ENCODE peak calls at places on chromosome 14, in seven cellular contexts. K is activated CD4-positive, alpha-beta T cell treated with anti-CD3 and anti-CD28 coated beads for 4 hours; P is central memory CD4-positive, alpha-beta T cell; I is AG20443; U is keratinocyte; Z is psoas muscle; O is GM23338. J is an unnamed sample.

GRCh38 chr14:76773956-76774355 is 12.7 kb downstream of the VASH1 start:
- DNase-seq in K (no peak), P (no peak), I (no peak), U (no peak), Z (no peak), O (no peak), J (no peak)

GRCh38 chr14:42299692-42300091 is 693.0 kb downstream of the LRFN5 start:
- DNase-seq in K (no peak), P (no peak), I (no peak), U (no peak), Z (no peak), O (no peak), J (no peak)

GRCh38 chr14:87732562-87732961 is 260.4 kb downstream of the GALC start:
- DNase-seq in K (no peak), P (no peak), I (no peak), U (no peak), Z (no peak), O (no peak), J (no peak)

GRCh38 chr14:36944307-36945010 is 227.9 kb downstream of the SLC25A21 start:
- DNase-seq in K (no peak), P (no peak), I (peak), U (no peak), Z (no peak), O (no peak), J (no peak)

GRCh38 chr14:90546767-90547166 is 149.9 kb downstream of the CALM1 start:
- DNase-seq in K (no peak), P (no peak), I (no peak), U (no peak), Z (no peak), O (no peak), J (no peak)

GRCh38 chr14:34554540-34555250 is 15.2 kb upstream of the EAPP start:
- DNase-seq in K (no peak), P (no peak), I (no peak), U (no peak), Z (no peak), O (no peak), J (no peak)

GRCh38 chr14:74313601-74314000 is 10.9 kb upstream of the ABCD4 start:
- DNase-seq in K (no peak), P (no peak), I (no peak), U (no peak), Z (no peak), O (no peak), J (no peak)

GRCh38 chr14:96858643-96859042 is 61.5 kb downstream of the VRK1 start:
- DNase-seq in K (no peak), P (no peak), I (no peak), U (no peak), Z (no peak), O (no peak), J (no peak)

GRCh38 chr14:75164809-75165208 is 11.6 kb downstream of the TMED10 start:
- DNase-seq in K (no peak), P (no peak), I (no peak), U (no peak), Z (no peak), O (no peak), J (no peak)

GRCh38 chr14:77069551-77069950 is 28.5 kb upstream of the CIPC start:
- DNase-seq in K (no peak), P (no peak), I (no peak), U (no peak), Z (no peak), O (no peak), J (no peak)

GRCh38 chr14:100713720-100714119 is 13.0 kb upstream of the DLK1 start:
- DNase-seq in K (no peak), P (no peak), I (no peak), U (no peak), Z (no peak), O (no peak), J (no peak)

J was measured in Jurkat, Clone E6-1.